ENCODE peak calls at places on chromosome 16, in six cellular contexts. P is neural progenitor cell; F is activated naive CD4-positive, alpha-beta T cell treated with anti-CD3 and anti-CD28 coated beads for 36 hours; I is right atrium auricular region; D is left cardiac atrium; V is neural crest cell. S is an unnamed sample.

GRCh38 chr16:11315499-11315898 is 29.8 kb upstream of the RMI2 start:
- DNase-seq in P (peak), F (no peak), I (no peak), D (no peak), V (peak), S (no peak)

GRCh38 chr16:51524070-51524469 is 373.0 kb upstream of the SALL1 start:
- DNase-seq in P (no peak), F (no peak), I (no peak), D (no peak), V (no peak), S (no peak)

GRCh38 chr16:59707441-59707840 is 973.3 kb upstream of the GOT2 start:
- DNase-seq in P (no peak), F (no peak), I (no peak), D (no peak), V (no peak), S (no peak)

GRCh38 chr16:57377080-57377841 is 5.0 kb downstream of the CX3CL1 start:
- DNase-seq in P (no peak), F (peak), I (no peak), D (no peak), V (no peak), S (no peak)

GRCh38 chr16:12061336-12062055 is 85.0 kb downstream of the SNX29 start:
- DNase-seq in P (no peak), F (no peak), I (no peak), D (no peak), V (no peak), S (no peak)

GRCh38 chr16:80671281-80671849 is 130.6 kb downstream of the DYNLRB2 start:
- DNase-seq in P (no peak), F (no peak), I (no peak), D (no peak), V (no peak), S (no peak)

GRCh38 chr16:10949424-10949970 is 5.1 kb downstream of the CLEC16A start:
- DNase-seq in P (peak), F (peak), I (no peak), D (no peak), V (no peak), S (no peak)

GRCh38 chr16:4297480-4297879 is 18.4 kb upstream of the GLIS2 start:
- DNase-seq in P (no peak), F (no peak), I (no peak), D (no peak), V (no peak), S (no peak)

GRCh38 chr16:48531011-48531962 is 78.7 kb downstream of the N4BP1 start:
- DNase-seq in P (no peak), F (no peak), I (no peak), D (no peak), V (no peak), S (no peak)

GRCh38 chr16:10576390-10577304 is 3.8 kb downstream of the EMP2 start:
- DNase-seq in P (no peak), F (no peak), I (no peak), D (no peak), V (no peak), S (no peak)

GRCh38 chr16:77450790-77451487 is 16.1 kb upstream of the ADAMTS18 start:
- DNase-seq in P (no peak), F (no peak), I (no peak), D (no peak), V (no peak), S (no peak)

GRCh38 chr16:74999683-75000480 is 1.1 kb downstream of the ZNRF1 start:
- DNase-seq in P (peak), F (peak), I (peak), D (peak), V (peak), S (peak)

GRCh38 chr16:77789085-77789611 is 784 bp downstream of the VAT1L start:
- DNase-seq in P (peak), F (peak), I (no peak), D (no peak), V (no peak), S (no peak)